ENCODE peak calls at places on chromosomes 16 and 17, in four cellular contexts. One of them, this sample, is unnamed.

GRCh38 chr17:38584350-38584925 is 21.3 kb downstream of the SRCIN1 start:
- DNase-seq in OCI-LY7: peak; percentile 75
- DNase-seq in GM10248: peak; percentile 84
- DNase-seq in A549: peak; percentile 80
- DNase-seq in this sample: peak; percentile 66

GRCh38 chr16:53865492-53865863 is 161.5 kb downstream of the FTO start:
- DNase-seq in GM10248: peak; percentile 14
- DNase-seq in OCI-LY7: no peak
- DNase-seq in A549: peak; percentile 22
- DNase-seq in this sample: no peak

GRCh38 chr16:70457446-70457845 is 3.1 kb downstream of the FCSK start:
- DNase-seq in A549: no peak
- DNase-seq in OCI-LY7: no peak
- DNase-seq in GM10248: no peak
- DNase-seq in this sample: no peak

GRCh38 chr17:70181866-70182265 is 12.5 kb downstream of the KCNJ2 start:
- DNase-seq in GM10248: no peak
- DNase-seq in OCI-LY7: no peak
- DNase-seq in A549: no peak
- DNase-seq in this sample: no peak

GRCh38 chr16:59259964-59260348 is 525.8 kb upstream of the GOT2 start:
- DNase-seq in A549: no peak
- DNase-seq in GM10248: no peak
- DNase-seq in OCI-LY7: no peak
- DNase-seq in this sample: no peak

GRCh38 chr17:29140051-29140582 is 40.1 kb downstream of the MYO18A start:
- DNase-seq in A549: no peak
- DNase-seq in OCI-LY7: peak; percentile 78
- DNase-seq in GM10248: peak; percentile 80
- DNase-seq in this sample: peak; percentile 30

GRCh38 chr16:87702325-87702811 is 63.4 kb downstream of the KLHDC4 start:
- DNase-seq in OCI-LY7: peak; percentile 93
- DNase-seq in A549: no peak
- DNase-seq in GM10248: peak; percentile 85
- DNase-seq in this sample: no peak

GRCh38 chr17:75587718-75588545 is at the start of gene MYO15B:
- DNase-seq in A549: no peak
- DNase-seq in GM10248: no peak
- DNase-seq in OCI-LY7: no peak
- DNase-seq in this sample: no peak

GRCh38 chr16:11152677-11153321 is 103.2 kb downstream of the SOCS1 start:
- DNase-seq in GM10248: no peak
- DNase-seq in A549: no peak
- DNase-seq in OCI-LY7: no peak
- DNase-seq in this sample: no peak

GRCh38 chr17:58249270-58250133 is 11.1 kb downstream of the LPO start:
- DNase-seq in GM10248: peak; percentile 95
- DNase-seq in A549: peak; percentile 60
- DNase-seq in OCI-LY7: peak; percentile 48
- DNase-seq in this sample: peak; percentile 58

GRCh38 chr16:10180771-10181163 is 1.5 kb downstream of the GRIN2A start:
- DNase-seq in A549: peak; percentile 17
- DNase-seq in GM10248: peak; percentile 57
- DNase-seq in OCI-LY7: peak; percentile 20
- DNase-seq in this sample: no peak

This sample was measured in NCI-H460.